ENCODE peak calls at places on chromosomes 2 and 18, in eight cellular contexts. E, B, J, L, S, Z, W and F are unnamed samples.

GRCh38 chr18:25164211-25164836 is 187.6 kb downstream of the ZNF521 start:
- DNase-seq in E (no peak), B (no peak), J (no peak), L (no peak), S (no peak), Z (no peak), W (no peak), F (no peak)

GRCh38 chr2:237324446-237325236 is 89.3 kb downstream of the COL6A3 start:
- DNase-seq in E (no peak), B (no peak), J (no peak), L (no peak), S (no peak), Z (no peak), W (no peak), F (no peak)

GRCh38 chr2:126823951-126824350 is 74.7 kb upstream of the TEX51 start:
- DNase-seq in E (no peak), B (no peak), J (no peak), L (no peak), S (no peak), Z (no peak), W (no peak), F (no peak)

GRCh38 chr2:154526234-154526633 is 172.3 kb upstream of the KCNJ3 start:
- DNase-seq in E (no peak), B (no peak), J (no peak), L (no peak), S (no peak), Z (no peak), W (no peak), F (no peak)

GRCh38 chr2:186523781-186524180 is 37.7 kb downstream of the ZC3H15 start:
- DNase-seq in E (no peak), B (no peak), J (no peak), L (no peak), S (no peak), Z (no peak), W (no peak), F (no peak)

GRCh38 chr18:12991839-12992216 is 666 bp downstream of the CEP192 start:
- DNase-seq in E (no peak), B (no peak), J (no peak), L (no peak), S (no peak), Z (peak), W (no peak), F (peak)

GRCh38 chr18:9133225-9133624 is 3.4 kb upstream of the ANKRD12 start:
- DNase-seq in E (no peak), B (no peak), J (no peak), L (no peak), S (no peak), Z (no peak), W (no peak), F (no peak)

GRCh38 chr2:203061346-203061745 is 46.7 kb downstream of the NBEAL1 start:
- DNase-seq in E (no peak), B (no peak), J (no peak), L (no peak), S (no peak), Z (no peak), W (no peak), F (peak)

GRCh38 chr2:147081826-147082225 is 763.0 kb upstream of the ACVR2A start:
- DNase-seq in E (no peak), B (no peak), J (no peak), L (no peak), S (no peak), Z (no peak), W (no peak), F (no peak)

GRCh38 chr2:120315367-120316033 is 30.4 kb upstream of the INHBB start:
- DNase-seq in E (peak), B (peak), J (no peak), L (no peak), S (no peak), Z (no peak), W (peak), F (no peak)

GRCh38 chr18:58418361-58418760 is 210.5 kb downstream of the ALPK2 start:
- DNase-seq in E (no peak), B (no peak), J (no peak), L (no peak), S (no peak), Z (no peak), W (no peak), F (no peak)

GRCh38 chr2:26284132-26284531 is 39.4 kb downstream of the HADHB start:
- DNase-seq in E (no peak), B (no peak), J (no peak), L (no peak), S (no peak), Z (no peak), W (no peak), F (peak)

GRCh38 chr18:32831781-32832180 is 59.0 kb upstream of the KLHL14 start:
- DNase-seq in E (no peak), B (no peak), J (no peak), L (no peak), S (no peak), Z (peak), W (no peak), F (peak)

GRCh38 chr2:26816893-26817292 is 31.0 kb downstream of the CENPA start:
- DNase-seq in E (no peak), B (no peak), J (no peak), L (no peak), S (no peak), Z (no peak), W (no peak), F (no peak)

GRCh38 chr2:7812231-7812995 is 869.4 kb upstream of the ID2 start:
- DNase-seq in E (no peak), B (no peak), J (no peak), L (no peak), S (no peak), Z (peak), W (no peak), F (peak)

GRCh38 chr2:216735086-216735485 is 39.7 kb upstream of the IGFBP5 start:
- DNase-seq in E (no peak), B (no peak), J (no peak), L (no peak), S (no peak), Z (no peak), W (no peak), F (no peak)

GRCh38 chr2:174040417-174040701 is 75.2 kb upstream of the SP3 start:
- DNase-seq in E (no peak), B (no peak), J (no peak), L (no peak), S (no peak), Z (no peak), W (no peak), F (no peak)

GRCh38 chr2:216786676-216787075 is 73.2 kb downstream of the TNP1 start:
- DNase-seq in E (no peak), B (no peak), J (no peak), L (no peak), S (no peak), Z (no peak), W (no peak), F (no peak)

GRCh38 chr2:225122582-225123486 is 80.6 kb upstream of the DOCK10 start:
- DNase-seq in E (no peak), B (no peak), J (no peak), L (no peak), S (no peak), Z (no peak), W (no peak), F (no peak)

GRCh38 chr18:74897971-74898657 is 300.4 kb downstream of the ZNF407 start:
- DNase-seq in E (no peak), B (no peak), J (no peak), L (no peak), S (no peak), Z (no peak), W (no peak), F (peak)

GRCh38 chr2:112712903-112713584 is 7.8 kb upstream of the NT5DC4 start:
- DNase-seq in E (no peak), B (no peak), J (no peak), L (no peak), S (no peak), Z (no peak), W (no peak), F (peak)

GRCh38 chr2:69271831-69272257 is 115.2 kb downstream of the GFPT1 start:
- DNase-seq in E (no peak), B (no peak), J (no peak), L (no peak), S (no peak), Z (no peak), W (no peak), F (no peak)

GRCh38 chr18:41875094-41875780 is 79.8 kb upstream of the PIK3C3 start:
- DNase-seq in E (no peak), B (no peak), J (no peak), L (no peak), S (no peak), Z (no peak), W (no peak), F (peak)
- H3K27ac ChIP-seq in E (no peak), B (no peak), J (no peak), L (no peak), S (no peak), Z (peak), W (no peak), F (no peak)

GRCh38 chr2:56232912-56233311 is 49.1 kb downstream of the CCDC85A start:
- DNase-seq in E (no peak), B (no peak), J (no peak), L (no peak), S (no peak), Z (no peak), W (no peak), F (no peak)

GRCh38 chr2:56227811-56228210 is 44.0 kb downstream of the CCDC85A start:
- DNase-seq in E (no peak), B (no peak), J (no peak), L (no peak), S (no peak), Z (no peak), W (no peak), F (no peak)

GRCh38 chr2:56231361-56231760 is 47.6 kb downstream of the CCDC85A start:
- DNase-seq in E (no peak), B (no peak), J (no peak), L (no peak), S (no peak), Z (no peak), W (no peak), F (no peak)

GRCh38 chr2:56230171-56230570 is 46.4 kb downstream of the CCDC85A start:
- DNase-seq in E (no peak), B (no peak), J (no peak), L (no peak), S (no peak), Z (peak), W (no peak), F (peak)

DNA sequence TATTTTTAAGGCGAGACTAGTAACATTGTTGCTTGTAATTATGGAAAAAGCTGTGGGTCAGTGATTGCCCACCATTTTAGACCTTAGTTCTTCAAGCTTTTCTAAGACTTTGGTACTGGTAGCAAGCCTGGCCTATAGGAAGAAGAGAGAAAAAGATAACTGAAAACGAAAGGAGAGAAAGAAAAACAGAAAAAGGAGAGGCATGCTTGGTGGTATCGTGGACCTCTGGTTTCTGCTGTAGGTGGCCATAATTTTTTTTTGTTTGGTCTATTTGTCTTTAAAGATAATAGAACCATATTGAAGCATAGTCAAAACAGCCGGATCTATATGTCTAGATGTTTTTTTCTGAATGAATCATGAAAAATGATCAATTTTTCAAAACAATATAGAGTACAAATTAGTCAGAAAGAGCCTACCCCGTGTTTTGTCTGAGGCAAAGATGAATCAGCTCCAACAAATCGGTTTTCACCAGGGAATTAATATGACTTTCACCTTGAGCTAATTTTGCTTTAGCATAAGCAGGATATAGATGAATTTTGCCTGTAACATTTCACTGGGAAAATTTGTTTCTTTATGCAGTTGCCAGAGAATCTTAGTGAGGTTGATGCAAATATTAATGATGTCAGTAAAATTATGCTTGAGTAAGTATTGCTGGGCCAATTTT is 45.7 kb downstream of the CCDC85A start:
- DNase-seq in E (no peak), B (no peak), J (no peak), L (no peak), S (no peak), Z (no peak), W (no peak), F (peak)
- H3K27ac ChIP-seq in E (no peak), B (no peak), J (no peak), L (no peak), S (no peak), Z (peak), W (no peak), F (peak)

GRCh38 chr2:46337208-46337994 is 40.2 kb downstream of the EPAS1 start:
- DNase-seq in E (no peak), B (no peak), J (no peak), L (no peak), S (no peak), Z (no peak), W (no peak), F (no peak)
- H3K27ac ChIP-seq in E (peak), B (peak), J (no peak), L (peak), S (peak), Z (no peak), W (peak), F (no peak)

GRCh38 chr2:11422491-11422865 is 43.5 kb downstream of the E2F6 start:
- DNase-seq in E (no peak), B (no peak), J (no peak), L (no peak), S (no peak), Z (no peak), W (no peak), F (no peak)
- H3K27ac ChIP-seq in E (no peak), B (no peak), J (no peak), L (peak), S (no peak), Z (no peak), W (no peak), F (no peak)

GRCh38 chr18:67007085-67007484 is 403.2 kb upstream of the CDH19 start:
- DNase-seq in E (no peak), B (no peak), J (no peak), L (no peak), S (no peak), Z (no peak), W (no peak), F (no peak)

GRCh38 chr18:67010916-67011315 is 407.0 kb upstream of the CDH19 start:
- DNase-seq in E (no peak), B (no peak), J (no peak), L (no peak), S (no peak), Z (peak), W (no peak), F (peak)

GRCh38 chr18:67007999-67008398 is 404.1 kb upstream of the CDH19 start:
- DNase-seq in E (no peak), B (no peak), J (no peak), L (no peak), S (no peak), Z (no peak), W (no peak), F (no peak)
- H3K27ac ChIP-seq in E (no peak), B (no peak), J (no peak), L (no peak), S (no peak), Z (no peak), W (no peak), F (no peak)

GRCh38 chr18:6113650-6114049 is 218.3 kb upstream of the TMEM200C start:
- DNase-seq in E (no peak), B (no peak), J (no peak), L (no peak), S (no peak), Z (no peak), W (no peak), F (no peak)

GRCh38 chr18:6120820-6121279 is 225.5 kb upstream of the TMEM200C start:
- DNase-seq in E (no peak), B (no peak), J (no peak), L (no peak), S (peak), Z (no peak), W (no peak), F (no peak)

GRCh38 chr18:6115710-6116109 is 220.4 kb upstream of the TMEM200C start:
- DNase-seq in E (no peak), B (no peak), J (no peak), L (no peak), S (no peak), Z (no peak), W (no peak), F (no peak)

GRCh38 chr18:6118080-6118479 is 222.8 kb upstream of the TMEM200C start:
- DNase-seq in E (no peak), B (no peak), J (no peak), L (no peak), S (no peak), Z (no peak), W (no peak), F (no peak)
- H3K27ac ChIP-seq in E (no peak), B (no peak), J (no peak), L (no peak), S (no peak), Z (no peak), W (no peak), F (no peak)

GRCh38 chr2:161138429-161138828 is 21.8 kb upstream of the TANK start:
- DNase-seq in E (no peak), B (no peak), J (no peak), L (no peak), S (no peak), Z (no peak), W (no peak), F (no peak)
- H3K27ac ChIP-seq in E (no peak), B (no peak), J (no peak), L (peak), S (no peak), Z (no peak), W (no peak), F (no peak)